ENCODE peak calls at places on chromosomes 2 and 18, in ten cellular contexts. R is MG63; P is skeletal muscle cell; S is CD4-positive, CD25-positive, alpha-beta regulatory T cell; A is H7; L is left lung; K is spleen; Z is tibial nerve; U is DND-41; I is A549. N is an unnamed sample.

GRCh38 chr2:43948370-43948769 is 47.4 kb downstream of the LRPPRC start:
- DNase-seq in K (no peak), S (no peak), I (no peak), L (no peak), U (no peak), A (no peak), Z (no peak), R (no peak), P (no peak), N (no peak)

GRCh38 chr18:77346446-77346845 is 96.8 kb downstream of the GALR1 start:
- DNase-seq in I (no peak), P (peak), A (no peak), U (no peak), S (no peak), Z (no peak), K (no peak), L (no peak), R (no peak), N (no peak)

GRCh38 chr2:117940436-117940835 is 73.4 kb downstream of the CCDC93 start:
- DNase-seq in A (no peak), P (no peak), S (no peak), I (no peak), Z (no peak), K (no peak), L (no peak), U (no peak), R (no peak), N (no peak)

GRCh38 chr2:43412121-43412753 is 183.6 kb downstream of the THADA start:
- DNase-seq in L (no peak), S (no peak), A (no peak), R (no peak), P (no peak), Z (no peak), K (no peak), I (no peak), U (no peak), N (no peak)

GRCh38 chr2:33598472-33599174 is 476 bp downstream of the FAM98A start:
- DNase-seq in A (peak), U (peak), L (peak), S (peak), I (peak), K (peak), Z (no peak), R (peak), P (no peak), N (peak)

GRCh38 chr2:216302981-216303676 is 69.2 kb downstream of the MARCHF4 start:
- DNase-seq in I (no peak), P (no peak), L (no peak), A (no peak), K (no peak), S (no peak), U (no peak), R (no peak), Z (no peak), N (no peak)

GRCh38 chr2:69714024-69714423 is 27.9 kb upstream of the ANXA4 start:
- DNase-seq in P (no peak), R (no peak), K (no peak), S (no peak), A (no peak), Z (no peak), U (no peak), L (no peak), I (no peak), N (no peak)

GRCh38 chr2:38409904-38410167 is 32.8 kb upstream of the ATL2 start:
- DNase-seq in I (no peak), K (no peak), R (no peak), A (no peak), U (no peak), Z (no peak), P (no peak), S (no peak), L (no peak), N (no peak)

GRCh38 chr18:74501386-74501785 is 5.2 kb downstream of the CNDP2 start:
- DNase-seq in Z (no peak), U (no peak), R (no peak), A (no peak), I (no peak), K (no peak), L (no peak), S (no peak), P (no peak), N (no peak)

GRCh38 chr2:172919732-172920131 is 155.9 kb upstream of the MAP3K20 start:
- DNase-seq in L (no peak), S (no peak), I (no peak), A (no peak), R (no peak), P (no peak), K (no peak), U (no peak), Z (no peak), N (no peak)

GRCh38 chr2:170305711-170306110 is 127.8 kb downstream of the MYO3B start:
- DNase-seq in L (no peak), A (no peak), U (no peak), R (no peak), K (no peak), S (no peak), I (no peak), Z (no peak), P (no peak), N (no peak)

GRCh38 chr2:26580151-26580550 is 61.0 kb downstream of the CIB4 start:
- DNase-seq in L (no peak), K (peak), Z (no peak), A (no peak), U (no peak), I (no peak), R (no peak), S (no peak), P (no peak), N (no peak)

GRCh38 chr2:95058989-95059601 is 33.6 kb downstream of the MAL start:
- DNase-seq in R (no peak), P (no peak), I (no peak), S (no peak), Z (no peak), L (no peak), K (peak), U (no peak), A (peak), N (no peak)

GRCh38 chr2:56117764-56118163 is 66.0 kb upstream of the CCDC85A start:
- DNase-seq in S (no peak), K (no peak), A (peak), I (no peak), R (no peak), P (no peak), L (no peak), U (no peak), Z (no peak), N (no peak)

GRCh38 chr18:35005963-35006577 is 35.1 kb upstream of the MAPRE2 start:
- DNase-seq in P (no peak), Z (no peak), A (peak), K (no peak), S (no peak), U (peak), R (no peak), I (peak), L (no peak), N (no peak)

DNA sequence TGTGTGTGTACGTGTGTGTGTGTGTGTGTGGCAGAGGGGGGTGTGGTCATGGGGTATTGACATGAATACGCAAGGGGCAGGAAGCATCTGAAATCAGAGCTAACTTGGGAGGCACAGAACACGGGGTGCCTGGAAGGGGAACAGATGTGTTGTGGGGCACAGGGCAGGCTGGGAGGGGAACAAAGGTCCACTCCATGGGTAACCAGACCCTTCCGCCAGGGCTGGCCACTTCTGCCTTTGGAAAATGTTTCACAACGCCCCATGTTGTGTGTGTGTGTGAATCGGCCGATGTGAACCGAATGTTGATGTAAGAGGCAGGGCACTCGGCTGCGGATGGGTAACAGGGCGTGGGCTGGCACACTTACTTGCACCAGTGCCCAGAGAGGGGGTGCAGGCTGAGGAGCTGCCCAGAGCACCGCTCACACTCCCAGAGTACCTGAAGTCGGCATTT is at the start of gene SLC11A1:
- DNase-seq in U (no peak), S (no peak), I (no peak), Z (no peak), P (no peak), K (peak), R (no peak), A (no peak), L (peak), N (no peak)
- H3K4me3 ChIP-seq in U (no peak), S (no peak), I (no peak), Z (peak), P (no peak), K (no peak), R (no peak), A (no peak), L (no peak), N (no peak)

DNA sequence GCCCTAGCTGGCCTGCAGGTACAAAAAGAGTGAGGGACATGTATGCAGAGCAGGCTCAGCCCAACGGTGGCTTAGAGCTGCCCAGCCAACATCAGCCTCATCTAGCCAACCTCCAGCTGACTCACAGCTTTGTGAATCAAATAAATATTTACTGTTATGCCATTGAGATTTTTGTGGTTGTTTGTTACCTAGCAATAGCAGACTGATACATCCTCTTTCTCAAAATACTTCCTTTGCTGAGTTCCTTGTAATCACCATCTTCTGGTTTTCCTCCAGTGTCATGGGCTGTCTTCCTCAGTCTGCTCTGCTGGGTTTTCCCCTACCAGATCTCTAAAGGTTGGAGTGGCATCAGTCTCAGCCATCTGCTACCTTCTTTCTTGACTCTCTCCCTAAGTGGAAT is 126.6 kb upstream of the SLC1A4 start:
- DNase-seq in R (no peak), L (no peak), K (no peak), U (no peak), S (no peak), Z (no peak), P (no peak), I (no peak), A (no peak), N (no peak)
- H3K4me3 ChIP-seq in R (no peak), L (no peak), K (no peak), U (no peak), S (no peak), Z (no peak), P (no peak), I (no peak), A (no peak), N (no peak)

DNA sequence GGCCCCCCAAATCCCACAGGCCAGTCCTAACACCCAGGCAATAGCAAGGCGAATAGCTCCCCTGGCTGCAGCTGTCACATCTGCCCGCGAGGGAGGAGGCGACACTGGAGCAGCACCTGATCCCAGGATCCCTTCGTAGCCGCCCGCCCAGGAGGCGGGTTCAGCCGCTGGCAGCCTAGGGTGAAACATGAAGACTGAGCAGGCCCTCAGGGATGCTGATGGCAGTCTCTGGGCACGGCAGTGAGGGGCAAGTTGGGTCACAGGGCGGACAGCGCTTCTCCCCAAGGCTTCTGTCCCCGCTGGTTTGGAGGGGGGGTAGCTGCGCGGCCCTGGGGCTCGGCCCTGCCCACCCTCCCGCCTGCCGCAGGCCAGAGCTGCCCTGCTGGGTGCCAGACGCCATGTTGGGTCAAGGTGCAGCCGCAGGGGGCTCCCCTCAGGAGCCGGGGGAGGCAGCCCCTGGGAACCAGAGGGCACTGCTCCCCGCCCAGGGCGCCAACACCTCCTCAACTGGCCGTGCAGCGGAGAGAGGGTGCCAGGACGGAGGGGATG is 1.9 kb downstream of the DNMT3A start:
- DNase-seq in R (no peak), A (peak), Z (peak), P (no peak), L (peak), I (no peak), K (peak), U (no peak), S (no peak), N (no peak)
- H3K4me3 ChIP-seq in R (no peak), A (peak), Z (peak), P (peak), L (peak), I (peak), K (peak), U (peak), S (no peak), N (peak)

GRCh38 chr2:91442246-91442905 is 2750.9 kb downstream of the RPIA start:
- DNase-seq in Z (no peak), I (no peak), P (no peak), K (peak), R (peak), L (peak), S (peak), A (no peak), U (no peak), N (peak)
- H3K4me3 ChIP-seq in Z (peak), I (peak), P (peak), K (peak), R (peak), L (peak), S (no peak), A (no peak), U (no peak), N (peak)

GRCh38 chr2:12719400-12720104 is 2.8 kb downstream of the TRIB2 start:
- DNase-seq in U (no peak), L (no peak), Z (no peak), P (no peak), I (no peak), R (no peak), K (no peak), S (no peak), A (no peak), N (no peak)

GRCh38 chr2:12720181-12720580 is 3.4 kb downstream of the TRIB2 start:
- DNase-seq in Z (no peak), L (no peak), R (no peak), S (no peak), A (peak), U (no peak), K (no peak), P (no peak), I (no peak), N (no peak)

GRCh38 chr2:12718662-12719399 is 2.1 kb downstream of the TRIB2 start:
- DNase-seq in A (peak), S (peak), I (no peak), Z (no peak), U (peak), R (no peak), P (no peak), L (no peak), K (peak), N (peak)

GRCh38 chr2:12721571-12722444 is 5.1 kb downstream of the TRIB2 start:
- DNase-seq in R (peak), Z (no peak), A (no peak), S (no peak), K (no peak), P (no peak), I (no peak), U (no peak), L (no peak), N (no peak)

GRCh38 chr2:12720752-12721151 is 4.0 kb downstream of the TRIB2 start:
- DNase-seq in L (no peak), K (no peak), U (no peak), P (no peak), R (no peak), S (no peak), A (no peak), Z (no peak), I (no peak), N (no peak)
- H3K4me3 ChIP-seq in L (peak), K (peak), U (peak), P (peak), R (peak), S (peak), A (no peak), Z (peak), I (no peak), N (peak)

DNA sequence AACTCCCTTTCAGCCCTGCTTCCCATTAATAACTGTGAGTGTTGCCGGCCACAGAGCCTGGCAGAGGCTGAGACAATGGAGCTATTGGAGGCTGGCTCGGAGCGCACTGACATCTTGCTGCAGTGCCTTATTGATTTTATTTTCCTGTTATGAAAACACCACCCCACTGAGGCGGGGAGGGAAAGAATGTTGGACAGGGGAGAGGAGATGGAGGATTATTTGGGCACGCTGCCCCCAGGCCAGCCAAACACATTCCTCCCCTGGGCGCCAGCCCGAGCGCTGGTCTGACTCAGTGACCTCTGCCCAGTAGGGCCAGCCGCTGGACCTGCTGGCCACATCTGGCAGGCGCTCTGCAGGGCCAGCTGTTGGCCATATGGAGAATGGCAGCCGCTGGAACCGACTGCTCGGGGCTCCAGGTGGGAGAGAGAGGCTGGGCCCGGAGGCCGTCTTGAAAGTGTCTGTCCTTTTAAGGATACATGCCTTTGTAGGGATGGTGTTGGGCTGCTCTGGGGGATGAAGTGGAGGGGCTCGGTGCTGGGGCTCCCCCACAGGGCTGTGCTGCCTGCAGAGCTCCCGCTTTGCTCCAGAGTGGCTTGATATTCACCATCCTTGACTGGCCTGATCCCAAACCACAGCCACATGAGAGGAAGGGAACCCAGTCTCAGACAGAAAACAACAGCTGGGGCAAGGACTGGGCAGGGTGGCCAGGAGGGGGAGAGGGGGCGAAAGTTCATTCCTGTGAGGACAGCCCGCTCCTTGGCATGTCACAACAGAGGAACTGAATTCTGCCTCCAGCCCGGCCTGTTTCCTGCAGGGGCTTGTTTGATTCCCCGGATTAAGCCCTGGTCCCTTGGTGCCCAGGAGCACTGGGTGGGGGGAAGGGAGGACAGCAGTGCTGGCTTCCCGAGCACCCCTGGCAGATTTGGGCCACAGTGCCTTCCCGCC is 179.0 kb downstream of the KLHL29 start:
- DNase-seq in A (peak), L (no peak), I (no peak), S (no peak), P (no peak), U (no peak), K (no peak), R (peak), Z (peak), N (no peak)
- H3K4me3 ChIP-seq in A (no peak), L (no peak), I (no peak), S (no peak), P (no peak), U (no peak), K (no peak), R (no peak), Z (no peak), N (no peak)

GRCh38 chr2:184923751-184924150 is 325.4 kb downstream of the ZNF804A start:
- DNase-seq in S (no peak), Z (no peak), P (no peak), R (no peak), L (no peak), K (no peak), I (no peak), A (no peak), U (no peak), N (no peak)
- H3K4me3 ChIP-seq in S (no peak), Z (no peak), P (no peak), R (no peak), L (no peak), K (no peak), I (no peak), A (no peak), U (no peak), N (no peak)